ENCODE peak calls at places on chromosomes 6 and 20, in eight cellular contexts. One of them, this sample, is unnamed.

GRCh38 chr6:147974376-147974775 is 368.3 kb upstream of the SASH1 start:
- DNase-seq in T-cell: no peak
- DNase-seq in myocyte: peak
- DNase-seq in A549: peak
- DNase-seq in kidney epithelial cell: peak
- DNase-seq in hypothalamus: no peak
- DNase-seq in iris pigment epithelial cell: peak
- DNase-seq in DMS153: peak
- DNase-seq in this sample: peak

GRCh38 chr20:48453477-48454093 is 374.2 kb downstream of the PREX1 start:
- DNase-seq in T-cell: no peak
- DNase-seq in myocyte: no peak
- DNase-seq in A549: no peak
- DNase-seq in kidney epithelial cell: no peak
- DNase-seq in hypothalamus: no peak
- DNase-seq in iris pigment epithelial cell: no peak
- DNase-seq in DMS153: no peak
- DNase-seq in this sample: no peak

GRCh38 chr6:25753079-25753478 is 1.5 kb upstream of the SLC17A4 start:
- DNase-seq in T-cell: no peak
- DNase-seq in myocyte: no peak
- DNase-seq in A549: no peak
- DNase-seq in kidney epithelial cell: no peak
- DNase-seq in hypothalamus: no peak
- DNase-seq in iris pigment epithelial cell: no peak
- DNase-seq in DMS153: no peak
- DNase-seq in this sample: no peak

GRCh38 chr6:129980821-129981220 is 37.6 kb upstream of the L3MBTL3 start:
- DNase-seq in T-cell: no peak
- DNase-seq in myocyte: no peak
- DNase-seq in A549: no peak
- DNase-seq in kidney epithelial cell: no peak
- DNase-seq in hypothalamus: no peak
- DNase-seq in iris pigment epithelial cell: no peak
- DNase-seq in DMS153: no peak
- DNase-seq in this sample: no peak

GRCh38 chr6:24933868-24934401 is 1.8 kb downstream of the RIPOR2 start:
- DNase-seq in T-cell: peak
- DNase-seq in myocyte: no peak
- DNase-seq in A549: peak
- DNase-seq in kidney epithelial cell: no peak
- DNase-seq in hypothalamus: no peak
- DNase-seq in iris pigment epithelial cell: peak
- DNase-seq in DMS153: no peak
- DNase-seq in this sample: no peak

GRCh38 chr6:74785236-74785635 is 420.6 kb downstream of the COL12A1 start:
- DNase-seq in T-cell: no peak
- DNase-seq in myocyte: no peak
- DNase-seq in A549: no peak
- DNase-seq in kidney epithelial cell: no peak
- DNase-seq in hypothalamus: no peak
- DNase-seq in iris pigment epithelial cell: peak
- DNase-seq in DMS153: no peak
- DNase-seq in this sample: peak

GRCh38 chr20:35583636-35584560 is 31.7 kb upstream of the SPAG4 start:
- DNase-seq in T-cell: no peak
- DNase-seq in myocyte: no peak
- DNase-seq in A549: no peak
- DNase-seq in kidney epithelial cell: no peak
- DNase-seq in hypothalamus: no peak
- DNase-seq in iris pigment epithelial cell: no peak
- DNase-seq in DMS153: no peak
- DNase-seq in this sample: no peak

GRCh38 chr6:30361661-30362060 is 16.7 kb downstream of the RPP21 start:
- DNase-seq in T-cell: no peak
- DNase-seq in myocyte: no peak
- DNase-seq in A549: no peak
- DNase-seq in kidney epithelial cell: no peak
- DNase-seq in hypothalamus: no peak
- DNase-seq in iris pigment epithelial cell: peak
- DNase-seq in DMS153: no peak
- DNase-seq in this sample: no peak

GRCh38 chr20:63073051-63073737 is 66.4 kb upstream of the BHLHE23 start:
- DNase-seq in T-cell: no peak
- DNase-seq in myocyte: no peak
- DNase-seq in A549: no peak
- DNase-seq in kidney epithelial cell: no peak
- DNase-seq in hypothalamus: no peak
- DNase-seq in iris pigment epithelial cell: no peak
- DNase-seq in DMS153: no peak
- DNase-seq in this sample: no peak

GRCh38 chr6:168451805-168452204 is 10.8 kb downstream of the SMOC2 start:
- DNase-seq in T-cell: no peak
- DNase-seq in myocyte: no peak
- DNase-seq in A549: no peak
- DNase-seq in kidney epithelial cell: no peak
- DNase-seq in hypothalamus: no peak
- DNase-seq in iris pigment epithelial cell: no peak
- DNase-seq in DMS153: no peak
- DNase-seq in this sample: no peak

GRCh38 chr20:22352019-22352418 is 232.4 kb downstream of the FOXA2 start:
- DNase-seq in T-cell: no peak
- DNase-seq in myocyte: no peak
- DNase-seq in A549: no peak
- DNase-seq in kidney epithelial cell: no peak
- DNase-seq in hypothalamus: no peak
- DNase-seq in iris pigment epithelial cell: no peak
- DNase-seq in DMS153: no peak
- DNase-seq in this sample: no peak

GRCh38 chr6:56278186-56278585 is 30.8 kb upstream of the COL21A1 start:
- DNase-seq in T-cell: no peak
- DNase-seq in myocyte: no peak
- DNase-seq in A549: peak
- DNase-seq in kidney epithelial cell: no peak
- DNase-seq in hypothalamus: no peak
- DNase-seq in iris pigment epithelial cell: no peak
- DNase-seq in DMS153: no peak
- DNase-seq in this sample: peak

GRCh38 chr6:20916081-20916480 is 381.8 kb downstream of the CDKAL1 start:
- DNase-seq in T-cell: no peak
- DNase-seq in myocyte: no peak
- DNase-seq in A549: no peak
- DNase-seq in kidney epithelial cell: no peak
- DNase-seq in hypothalamus: no peak
- DNase-seq in iris pigment epithelial cell: peak
- DNase-seq in DMS153: no peak
- DNase-seq in this sample: peak